ENCODE peak calls at places on chromosomes 16 and 17, in four cellular contexts. O is K562, Q is A549, G is HepG2. S is an unnamed sample.
A peak's percentile ranks its signal among the peaks of the same experiment; 100 is the strongest.

GRCh38 chr16:72848759-72849664 is 198.9 kb downstream of the ZFHX3 start:
- DNase-seq in O (peak; percentile 12), Q (peak; percentile 56), G (no peak), S (peak; percentile 89)

GRCh38 chr16:72113616-72113945 is 19.9 kb downstream of the DHX38 start:
- DNase-seq in O (no peak), Q (no peak), G (no peak), S (no peak)

GRCh38 chr17:56604691-56605090 is 11.2 kb downstream of the NOG start:
- DNase-seq in O (no peak), Q (no peak), G (peak; percentile 18), S (no peak)

GRCh38 chr16:23981429-23982399 is 145.9 kb downstream of the PRKCB start:
- DNase-seq in O (no peak), Q (no peak), G (no peak), S (no peak)

GRCh38 chr16:19432429-19432828 is 14.7 kb downstream of the TMC5 start:
- DNase-seq in O (no peak), Q (peak; percentile 49), G (peak; percentile 71), S (no peak)

GRCh38 chr17:51395621-51396020 is 135.3 kb downstream of the UTP18 start:
- DNase-seq in O (no peak), Q (no peak), G (no peak), S (no peak)

GRCh38 chr17:61579961-61580360 is 11.1 kb downstream of the NACA2 start:
- DNase-seq in O (no peak), Q (no peak), G (peak; percentile 57), S (peak; percentile 28)

GRCh38 chr16:5071681-5072333 is at the start of gene ALG1:
- DNase-seq in O (peak; percentile 97), Q (peak; percentile 86), G (peak; percentile 83), S (peak; percentile 82)

GRCh38 chr16:85971877-85972638 is 73.1 kb downstream of the IRF8 start:
- DNase-seq in O (no peak), Q (no peak), G (no peak), S (peak; percentile 2)

GRCh38 chr16:9042533-9042932 is 48.9 kb upstream of the HAPSTR1 start:
- DNase-seq in O (no peak), Q (no peak), G (no peak), S (no peak)

GRCh38 chr17:3034578-3034920 is 28.9 kb downstream of the OR1D5 start:
- DNase-seq in O (no peak), Q (no peak), G (no peak), S (no peak)

GRCh38 chr17:7283471-7284216 is 2.1 kb downstream of the SLC2A4 start:
- DNase-seq in O (no peak), Q (no peak), G (no peak), S (no peak)

GRCh38 chr17:42361781-42362186 is 26.5 kb downstream of the STAT3 start:
- DNase-seq in O (no peak), Q (no peak), G (peak; percentile 34), S (no peak)

DNA sequence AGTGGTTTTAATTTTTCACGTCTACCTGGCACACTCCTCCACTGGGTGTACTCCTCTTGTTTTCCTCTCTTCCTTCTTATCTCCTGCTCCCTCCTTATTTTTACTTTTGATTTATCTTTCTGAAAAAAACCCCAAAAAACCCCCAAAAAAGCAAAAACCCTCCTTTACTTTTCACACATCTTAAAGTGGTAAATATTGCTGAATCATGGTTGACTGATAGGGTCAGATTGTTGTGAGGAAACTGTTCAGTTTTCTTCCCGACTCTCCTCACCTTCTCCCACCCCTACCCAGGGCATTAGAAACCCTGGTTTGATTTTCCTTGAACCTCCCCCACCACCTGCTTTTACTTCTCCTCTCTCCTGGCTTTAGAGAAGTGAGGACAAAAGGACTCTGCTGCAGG is 25.4 kb downstream of the ARHGAP44 start:
- DNase-seq in O (no peak), Q (no peak), G (no peak), S (no peak)
- TF ChIP-seq MAZ in O (no peak), Q (no peak), G (no peak), S (no peak)

GRCh38 chr16:51960931-51961330 is 586.0 kb downstream of the TOX3 start:
- DNase-seq in O (no peak), Q (no peak), G (no peak), S (no peak)
- TF ChIP-seq SMC3 in O (no peak), Q (no peak), G (no peak), S (no peak)

GRCh38 chr17:30241051-30241450 is 5.6 kb upstream of the SLC6A4 start:
- DNase-seq in O (no peak), Q (no peak), G (no peak), S (no peak)
- TF ChIP-seq RAD21 in O (no peak), Q (no peak), G (no peak), S (no peak)

GRCh38 chr16:56281256-56281805 is 90.0 kb downstream of the GNAO1 start:
- DNase-seq in O (peak; percentile 75), Q (peak; percentile 36), G (peak; percentile 24), S (no peak)
- TF ChIP-seq MAZ in O (no peak), Q (no peak), G (no peak), S (no peak)

GRCh38 chr17:4426499-4427208 is 7.1 kb upstream of the SPNS3 start:
- DNase-seq in O (no peak), Q (no peak), G (no peak), S (no peak)

GRCh38 chr17:4417129-4417667 is 16.5 kb upstream of the SPNS3 start:
- DNase-seq in O (no peak), Q (no peak), G (no peak), S (no peak)

DNA sequence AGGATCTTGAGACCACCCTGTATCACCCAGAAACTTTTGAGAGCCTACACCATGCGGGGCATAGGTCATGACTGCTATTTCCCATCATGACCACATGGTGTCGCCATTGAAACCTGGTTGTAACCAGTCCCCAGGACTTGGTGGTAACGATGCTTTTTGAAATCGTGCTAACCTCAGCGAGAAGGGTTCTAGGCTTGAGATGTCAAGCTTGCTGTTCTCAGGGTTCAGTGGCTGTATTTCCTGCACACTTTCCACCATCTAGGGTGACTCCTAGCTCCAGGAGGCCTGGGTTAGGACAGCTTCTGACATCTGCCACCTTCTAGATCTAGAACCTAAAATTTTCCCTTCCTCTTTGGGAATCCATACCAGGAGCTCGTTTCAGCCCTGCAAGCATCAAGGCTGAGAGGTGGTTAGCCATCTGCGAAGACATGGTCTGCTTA is 13.0 kb upstream of the SPNS3 start:
- DNase-seq in O (peak; percentile 68), Q (peak; percentile 90), G (peak; percentile 73), S (peak; percentile 74)
- TF ChIP-seq SMC3 in O (peak; percentile 58), Q (peak; percentile 81), G (peak; percentile 86), S (peak; percentile 70)

GRCh38 chr17:79600071-79600470 is 10.8 kb downstream of the RBFOX3 start:
- DNase-seq in O (no peak), Q (no peak), G (no peak), S (no peak)
- TF ChIP-seq RAD21 in O (no peak), Q (no peak), G (no peak), S (no peak)

GRCh38 chr16:11596572-11597226 is 10.0 kb upstream of the LITAF start:
- DNase-seq in O (no peak), Q (no peak), G (no peak), S (no peak)
- TF ChIP-seq MAZ in O (no peak), Q (no peak), G (no peak), S (no peak)

DNA sequence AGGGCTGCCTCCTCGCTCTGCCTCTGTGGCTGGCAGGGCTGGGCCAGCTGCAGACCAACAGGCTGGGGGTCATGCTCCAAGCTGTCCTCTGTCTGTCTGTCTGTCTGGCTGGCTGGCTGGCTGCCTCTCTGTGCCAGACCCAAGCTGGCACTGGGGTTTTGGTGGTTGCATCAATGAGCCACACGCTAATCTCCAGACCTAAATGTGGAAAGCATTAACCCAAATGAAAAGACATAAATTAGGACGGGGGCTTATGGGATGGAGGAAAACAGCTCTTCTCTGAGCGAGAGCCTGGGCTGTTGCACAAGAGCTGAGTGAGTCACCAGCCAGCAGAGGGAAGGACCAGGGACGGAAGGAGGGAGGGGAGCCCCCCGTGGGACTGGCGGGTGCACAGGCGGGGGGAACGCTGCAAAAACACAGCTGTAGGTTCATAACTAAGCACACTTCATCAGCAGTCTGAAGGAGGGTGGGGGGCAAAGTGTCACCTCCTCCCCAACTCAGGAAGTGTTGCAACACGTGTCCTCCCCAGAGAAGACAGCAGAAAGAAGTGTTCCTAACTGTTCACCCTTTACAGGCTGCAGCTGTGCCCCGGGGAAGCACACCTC is 83.4 kb downstream of the GAS7 start:
- DNase-seq in O (no peak), Q (peak; percentile 87), G (no peak), S (peak; percentile 97)
- TF ChIP-seq SMC3 in O (no peak), Q (no peak), G (no peak), S (peak; percentile 17)

GRCh38 chr16:50836121-50836541 is 94.2 kb downstream of the CYLD start:
- DNase-seq in O (no peak), Q (no peak), G (no peak), S (no peak)
- TF ChIP-seq RAD21 in O (no peak), Q (no peak), G (no peak), S (no peak)

GRCh38 chr16:58500329-58501241 is 642 bp downstream of the NDRG4 start:
- DNase-seq in O (no peak), Q (no peak), G (no peak), S (no peak)
- TF ChIP-seq MAZ in O (no peak), Q (no peak), G (no peak), S (no peak)